ENCODE peak calls at places on chromosome 22, in four cellular contexts. U is left lung, L is cardiac muscle cell, M is spleen. P is an unnamed sample.

GRCh38 chr22:48227341-48228018 is 1465.0 kb downstream of the TBC1D22A start:
- DNase-seq in U (no peak), M (peak; percentile 28), L (no peak), P (no peak)

GRCh38 chr22:35177811-35178210 is 79.5 kb upstream of the HMGXB4 start:
- DNase-seq in L (no peak), U (no peak), M (no peak), P (no peak)

GRCh38 chr22:43826142-43827093 is 14.3 kb upstream of the EFCAB6 start:
- DNase-seq in L (peak; percentile 73), U (no peak), M (no peak), P (no peak)

GRCh38 chr22:46062971-46063631 is 86.1 kb upstream of the WNT7B start:
- DNase-seq in U (peak; percentile 27), L (no peak), M (peak; percentile 62), P (no peak)

GRCh38 chr22:27213766-27214581 is 556.6 kb downstream of the MIAT start:
- DNase-seq in U (peak; percentile 63), L (peak; percentile 96), M (no peak), P (no peak)

GRCh38 chr22:24834845-24835570 is 29.0 kb downstream of the SGSM1 start:
- DNase-seq in M (peak; percentile 10), U (no peak), L (peak; percentile 35), P (no peak)

GRCh38 chr22:17117890-17118289 is 3.3 kb downstream of the TMEM121B start:
- DNase-seq in M (peak; percentile 21), U (no peak), L (no peak), P (no peak)

GRCh38 chr22:46086577-46087335 is 63.6 kb upstream of the PPARA start:
- DNase-seq in L (no peak), M (peak; percentile 68), U (peak; percentile 33), P (peak; percentile 60)

GRCh38 chr22:17592201-17592600 is 28.9 kb downstream of the SLC25A18 start:
- DNase-seq in M (peak; percentile 19), L (no peak), U (no peak), P (no peak)

GRCh38 chr22:25494774-25495173 is 69.7 kb upstream of the GRK3 start:
- DNase-seq in M (no peak), U (no peak), L (no peak), P (no peak)

GRCh38 chr22:31296258-31296657 is 4.0 kb upstream of the PIK3IP1 start:
- DNase-seq in L (peak; percentile 58), U (no peak), M (no peak), P (no peak)

GRCh38 chr22:28029962-28030361 is 110.9 kb upstream of the PITPNB start:
- DNase-seq in M (peak; percentile 53), L (no peak), U (no peak), P (no peak)

GRCh38 chr22:48869788-48870187 is 957.9 kb downstream of the BRD1 start:
- DNase-seq in M (peak; percentile 15), U (no peak), L (no peak), P (no peak)

GRCh38 chr22:39596601-39597000 is 26.0 kb downstream of the CACNA1I start:
- DNase-seq in M (no peak), U (no peak), L (no peak), P (no peak)

GRCh38 chr22:44764373-44764772 is 12.0 kb downstream of the ARHGAP8 start:
- DNase-seq in L (no peak), M (peak; percentile 56), U (no peak), P (no peak)

GRCh38 chr22:36097880-36098279 is 62.7 kb downstream of the APOL3 start:
- DNase-seq in M (no peak), U (no peak), L (no peak), P (no peak)

GRCh38 chr22:19289475-19290161 is 1.9 kb downstream of the CLTCL1 start:
- DNase-seq in M (no peak), U (no peak), L (peak; percentile 79), P (no peak)

GRCh38 chr22:29700949-29701927 is 18.6 kb upstream of the CABP7 start:
- DNase-seq in M (no peak), L (peak; percentile 39), U (no peak), P (no peak)

GRCh38 chr22:49260681-49261580 is 566.7 kb downstream of the BRD1 start:
- DNase-seq in L (no peak), U (no peak), M (no peak), P (peak; percentile 33)

GRCh38 chr22:17562906-17563870 is at the start of gene SLC25A18:
- DNase-seq in U (no peak), M (peak; percentile 9), L (peak; percentile 80), P (no peak)

GRCh38 chr22:19292262-19293230 is 1.0 kb upstream of the CLTCL1 start:
- DNase-seq in L (peak; percentile 53), U (peak; percentile 35), M (peak; percentile 82), P (peak; percentile 47)

GRCh38 chr22:49018601-49019000 is 809.1 kb downstream of the BRD1 start:
- DNase-seq in M (peak; percentile 58), L (no peak), U (no peak), P (no peak)

GRCh38 chr22:30221121-30221992 is 25.2 kb downstream of the LIF start:
- DNase-seq in M (peak; percentile 90), L (no peak), U (no peak), P (no peak)

GRCh38 chr22:30926706-30927105 is 41.9 kb downstream of the MORC2 start:
- DNase-seq in U (no peak), L (no peak), M (no peak), P (no peak)

GRCh38 chr22:20783844-20784723 is 10.2 kb downstream of the SERPIND1 start:
- DNase-seq in L (peak; percentile 76), M (no peak), U (no peak), P (no peak)

GRCh38 chr22:39522567-39523300 is 2.4 kb downstream of the ATF4 start:
- DNase-seq in U (no peak), L (peak; percentile 72), M (peak; percentile 67), P (no peak)

DNA sequence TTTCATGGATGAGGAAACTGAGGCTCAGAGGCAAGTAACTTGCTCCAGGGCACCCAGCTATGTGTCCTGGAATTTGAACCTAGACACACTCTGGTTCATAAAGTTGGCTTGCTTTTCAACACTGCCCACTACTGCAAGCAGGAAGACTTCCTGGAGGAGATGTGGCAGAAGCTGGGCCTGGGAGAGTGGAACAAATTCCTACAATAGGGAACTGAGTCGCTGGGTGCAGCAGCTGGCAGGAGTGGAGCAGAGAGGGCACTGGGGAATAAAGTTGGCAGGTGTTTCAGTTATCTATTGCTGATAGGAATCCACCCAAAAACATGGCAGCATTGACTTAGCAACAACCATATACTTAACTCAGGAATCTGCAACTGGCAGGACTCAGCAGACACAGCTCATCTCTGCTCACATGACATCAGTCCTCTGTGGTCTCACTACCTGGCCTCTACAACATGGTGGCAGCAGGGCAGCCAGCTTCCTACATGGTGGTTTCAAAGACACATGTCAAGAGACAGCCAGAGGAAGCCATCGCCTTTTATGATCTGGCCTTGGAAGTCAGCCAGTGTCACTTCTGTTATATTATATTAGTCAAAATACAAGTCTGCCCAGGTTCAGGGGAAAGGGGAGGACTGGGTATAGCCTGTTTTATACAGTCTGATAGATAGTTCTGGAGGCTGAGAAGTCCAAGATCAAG is 10.6 kb upstream of the CARD10 start:
- DNase-seq in U (no peak), L (no peak), M (no peak), P (no peak)
- H3K4me1 ChIP-seq in U (peaks cover 11% of the 10 kb centered on the region), L (no peaks in the 10 kb centered on the region), M (peaks cover 18% of the 10 kb centered on the region), P (peaks cover 40% of the 10 kb centered on the region)

DNA sequence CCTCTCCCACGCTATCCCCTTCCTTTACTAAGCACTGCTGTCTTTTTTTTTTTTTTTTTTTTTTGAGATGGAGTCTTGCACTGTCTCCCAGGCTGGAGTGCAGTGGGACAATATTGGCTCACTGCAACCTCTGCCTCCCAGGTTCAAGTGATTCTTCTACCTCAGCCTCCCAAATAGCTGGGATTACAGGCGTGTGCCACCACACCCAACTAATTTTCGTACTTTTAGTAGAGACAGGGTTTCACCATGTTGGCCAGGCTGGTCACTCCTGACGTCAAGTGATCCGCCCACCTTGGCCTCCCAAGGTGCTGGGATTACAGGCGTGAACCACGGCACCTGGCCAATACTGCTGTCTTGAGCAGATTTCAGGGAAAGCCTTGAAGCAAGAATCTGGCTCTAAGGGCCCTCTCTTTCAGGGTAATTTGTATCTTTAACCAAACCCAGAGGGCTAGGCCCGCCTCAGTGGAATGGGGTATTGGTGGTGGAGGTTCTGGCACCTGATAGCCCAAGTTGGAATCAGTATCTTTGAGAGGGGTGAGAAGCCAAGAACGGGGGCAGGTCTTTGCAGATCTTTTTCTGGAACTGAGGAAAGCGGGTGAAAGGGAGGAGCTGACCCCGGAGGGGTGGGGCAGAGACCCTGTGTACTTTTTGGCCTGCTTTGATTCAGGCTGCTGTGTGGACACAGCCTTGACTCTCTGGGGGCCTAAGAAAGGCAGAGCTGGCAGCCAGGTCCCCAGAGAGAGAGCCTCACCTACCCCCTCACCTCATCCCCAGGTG is 37.0 kb downstream of the TRIOBP start:
- DNase-seq in M (no peak), U (no peak), L (no peak), P (no peak)
- H3K27ac ChIP-seq in M (no peak overlapping the region), U (no peak overlapping the region), L (no peak overlapping the region), P (no peak overlapping the region)

DNA sequence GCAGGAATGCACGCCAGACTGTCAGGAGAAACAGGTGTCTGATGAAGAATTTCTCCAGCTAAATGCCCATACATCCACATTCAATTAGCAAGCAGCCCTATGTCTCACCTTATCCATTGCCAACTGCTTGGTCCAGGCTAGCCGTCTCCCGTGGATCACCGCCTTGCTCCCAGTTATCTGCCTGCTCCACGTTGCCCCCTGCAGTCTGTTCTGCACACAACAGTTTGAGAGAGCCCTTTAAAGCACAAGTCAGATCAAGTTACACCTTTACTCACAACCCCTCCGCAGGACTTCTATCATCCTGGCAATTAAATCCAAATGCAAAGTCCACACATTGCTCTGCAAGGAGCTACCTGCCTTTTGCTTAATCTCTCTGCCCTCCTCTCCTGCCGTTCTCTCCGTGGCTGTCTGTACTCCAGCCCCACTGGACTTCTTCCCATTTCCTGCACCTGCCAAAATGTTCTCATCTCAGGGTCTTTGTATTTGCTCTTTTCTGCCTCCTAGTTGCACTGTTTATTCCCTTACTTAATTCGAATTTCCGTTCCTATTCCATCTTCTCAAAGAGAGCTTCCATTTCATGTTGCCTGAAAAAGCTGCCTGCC is 185.3 kb upstream of the LARGE1 start:
- DNase-seq in U (peak; percentile 35), L (no peak), M (no peak), P (no peak)
- TF ChIP-seq CTCF in U (peak; percentile 51), L (no peak), M (peak; percentile 62), P (peak; percentile 29)

DNA sequence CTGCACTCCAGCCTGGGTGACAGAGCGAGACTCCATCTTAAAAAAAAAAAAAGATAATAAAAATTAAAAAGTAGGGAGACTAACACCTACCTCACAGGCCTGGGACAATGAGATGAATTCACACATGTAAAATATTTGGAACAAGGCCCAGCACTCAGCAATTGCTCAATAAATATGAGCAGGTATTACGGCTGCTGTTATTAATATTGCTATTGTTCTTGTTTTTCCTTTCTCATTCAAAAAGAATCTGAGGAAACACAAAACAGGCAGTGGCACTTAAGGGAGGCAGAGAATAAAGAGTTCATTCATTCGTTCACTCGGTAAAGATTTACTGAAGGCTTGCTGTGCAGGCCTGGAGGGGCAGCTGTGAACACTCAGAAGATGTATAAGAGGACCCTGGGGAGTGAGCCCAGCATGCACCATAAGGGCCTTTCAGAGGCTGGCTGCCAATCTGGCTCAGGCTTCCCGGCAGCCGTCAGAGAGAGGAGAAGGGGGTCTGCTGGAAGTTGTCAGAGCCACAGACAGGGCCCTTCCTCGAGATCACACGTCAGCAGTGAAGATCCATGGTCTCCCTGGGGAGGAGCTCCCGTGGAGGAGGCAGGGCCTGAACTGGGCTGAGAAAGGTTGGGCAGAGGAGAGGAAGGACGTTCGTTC is 51.6 kb upstream of the TCF20 start:
- DNase-seq in M (no peak), L (peak; percentile 61), U (no peak), P (no peak)
- H3K4me1 ChIP-seq in M (peaks cover 15% of the 10 kb centered on the region), L (peaks cover 25% of the 10 kb centered on the region), U (no peaks in the 10 kb centered on the region), P (peaks cover 16% of the 10 kb centered on the region)

DNA sequence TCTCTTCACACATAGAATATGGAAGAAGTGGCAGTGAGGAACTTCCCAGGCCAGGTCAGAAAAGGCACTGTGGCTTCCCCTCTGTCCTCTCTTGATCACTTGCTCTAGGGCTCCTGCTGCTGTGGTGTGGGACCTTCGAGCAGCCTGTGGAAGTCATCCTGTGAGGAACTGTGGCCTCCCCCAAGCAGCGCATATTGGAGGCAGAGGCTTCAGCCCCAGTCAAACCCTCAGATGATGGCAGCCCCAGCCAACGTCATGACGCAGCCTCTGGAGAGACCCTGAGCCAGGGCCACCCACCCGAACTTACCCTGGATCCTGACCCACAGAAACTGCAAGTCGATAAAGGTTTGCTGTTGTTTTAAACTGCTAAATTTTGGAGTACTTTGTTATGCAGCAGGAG is 444.9 kb downstream of the TBC1D22A start:
- DNase-seq in U (peak; percentile 24), M (peak; percentile 42), L (no peak), P (no peak)
- H3K27ac ChIP-seq in U (no peak overlapping the region), M (no peak overlapping the region), L (no peak overlapping the region), P (no peak overlapping the region)